ENCODE peak calls at places on chromosomes 5 and 9, in four cellular contexts. F is HS-5, H is iris pigment epithelial cell, M is progenitor cell of endocrine pancreas. G is an unnamed sample.

GRCh38 chr5:42374722-42375273 is 48.4 kb upstream of the GHR start:
- DNase-seq in F (no peak), H (no peak), M (no peak), G (no peak)

GRCh38 chr5:62731011-62731410 is 152.4 kb downstream of the LRRC70 start:
- DNase-seq in F (no peak), H (no peak), M (no peak), G (no peak)

GRCh38 chr5:146623657-146624056 is 107.7 kb upstream of the GPR151 start:
- DNase-seq in F (no peak), H (no peak), M (no peak), G (no peak)

GRCh38 chr5:132751971-132752580 is 4.8 kb downstream of the CCNI2 start:
- DNase-seq in F (no peak), H (no peak), M (no peak), G (no peak)

GRCh38 chr5:137760294-137761019 is 6.3 kb upstream of the HNRNPA0 start:
- DNase-seq in F (no peak), H (peak; percentile 52), M (no peak), G (no peak)

GRCh38 chr5:158013939-158014338 is 155.0 kb upstream of the CLINT1 start:
- DNase-seq in F (no peak), H (peak; percentile 42), M (no peak), G (no peak)

GRCh38 chr5:32520995-32521394 is 64.4 kb upstream of the SUB1 start:
- DNase-seq in F (peak; percentile 28), H (peak; percentile 22), M (no peak), G (no peak)

GRCh38 chr9:129383005-129383414 is 204.9 kb upstream of the IER5L start:
- DNase-seq in F (no peak), H (no peak), M (peak; percentile 38), G (peak; percentile 59)

GRCh38 chr9:68802525-68803015 is 97.5 kb downstream of the PIP5K1B start:
- DNase-seq in F (no peak), H (no peak), M (no peak), G (no peak)

GRCh38 chr9:27365977-27366376 is 69.0 kb upstream of the EQTN start:
- DNase-seq in F (no peak), H (peak; percentile 39), M (no peak), G (no peak)

GRCh38 chr5:153043876-153044275 is 446.6 kb upstream of the GRIA1 start:
- DNase-seq in F (no peak), H (peak; percentile 3), M (no peak), G (no peak)

GRCh38 chr5:78065073-78065472 is 229.4 kb downstream of the AP3B1 start:
- DNase-seq in F (no peak), H (no peak), M (no peak), G (no peak)

GRCh38 chr9:69801994-69802393 is 18.6 kb upstream of the CFAP95 start:
- DNase-seq in F (no peak), H (peak; percentile 46), M (no peak), G (no peak)

GRCh38 chr5:16061163-16061562 is 118.4 kb downstream of the MARCHF11 start:
- DNase-seq in F (no peak), H (no peak), M (no peak), G (no peak)

GRCh38 chr5:82735160-82735789 is 341.9 kb downstream of the TMEM167A start:
- DNase-seq in F (peak; percentile 2), H (peak; percentile 59), M (no peak), G (no peak)

GRCh38 chr9:95381243-95381642 is 63.7 kb upstream of the FANCC start:
- DNase-seq in F (peak; percentile 31), H (peak; percentile 63), M (no peak), G (no peak)

GRCh38 chr9:130991227-130992058 is 17.5 kb upstream of the LAMC3 start:
- DNase-seq in F (no peak), H (no peak), M (no peak), G (no peak)

G was measured in mesothelial cell of epicardium.